ENCODE peak calls at places on chromosome X, in ten cellular contexts. L is SK-N-SH; C is T-cell; S is colonic mucosa; I is MG63; R is NCI-H2081; G is posterior cingulate gyrus; E is RPMI8226; V is stimulated activated CD4-positive, alpha-beta T cell treated with anti-CD3 and anti-CD28 coated beads, Interleukin-1b, Interleukin-23, amount 100 ng/mL, for 1 hour; B is endothelial cell. A is an unnamed sample.

GRCh38 chrX:30626402-30626801 is 26.8 kb upstream of the GK start:
- DNase-seq in L (no peak), C (no peak), S (no peak), I (no peak), R (no peak), G (no peak), E (no peak), V (no peak), B (no peak), A (no peak)

GRCh38 chrX:154748712-154749339 is 2.1 kb downstream of the GAB3 start:
- DNase-seq in L (peak; percentile 70), C (peak; percentile 46), S (peak; percentile 36), I (peak; percentile 6), R (peak; percentile 60), G (peak; percentile 11), E (peak; percentile 69), V (no peak), B (peak; percentile 40), A (peak; percentile 50)

GRCh38 chrX:12319955-12320354 is 181.7 kb downstream of the FRMPD4 start:
- DNase-seq in L (no peak), C (no peak), S (no peak), I (no peak), R (no peak), G (no peak), E (no peak), V (no peak), B (no peak), A (peak; percentile 16)

GRCh38 chrX:103656623-103657022 is 27.8 kb downstream of the TCEAL1 start:
- DNase-seq in L (no peak), C (no peak), S (no peak), I (peak; percentile 79), R (no peak), G (no peak), E (no peak), V (no peak), B (no peak), A (no peak)

GRCh38 chrX:70022608-70023007 is 27.1 kb downstream of the AWAT2 start:
- DNase-seq in L (no peak), C (no peak), S (no peak), I (no peak), R (no peak), G (no peak), E (no peak), V (no peak), B (no peak), A (no peak)

GRCh38 chrX:130144509-130144908 is 21.1 kb downstream of the AIFM1 start:
- DNase-seq in L (no peak), C (no peak), S (no peak), I (no peak), R (no peak), G (no peak), E (no peak), V (no peak), B (no peak), A (no peak)

GRCh38 chrX:120749141-120749846 is 119.4 kb upstream of the C1GALT1C1 start:
- DNase-seq in L (no peak), C (no peak), S (no peak), I (no peak), R (peak; percentile 47), G (no peak), E (peak; percentile 72), V (no peak), B (peak; percentile 3), A (peak; percentile 54)

GRCh38 chrX:45295587-45295986 is 94.9 kb upstream of the DIPK2B start:
- DNase-seq in L (no peak), C (no peak), S (peak; percentile 59), I (no peak), R (peak; percentile 30), G (no peak), E (no peak), V (no peak), B (no peak), A (peak; percentile 96)